ENCODE peak calls at places on chromosomes 2 and 18, in seven cellular contexts. D is uterus, J is spleen, N is stomach, E is GM12878, T is sigmoid colon, Z is transverse colon. R is an unnamed sample.

GRCh38 chr2:657766-658165 is 19.4 kb downstream of the TMEM18 start:
- DNase-seq in D (no peak), J (no peak), N (peak), E (no peak), T (peak), Z (no peak), R (no peak)

GRCh38 chr2:59301466-59302402 is 1060.6 kb upstream of the FANCL start:
- DNase-seq in D (peak), J (no peak), N (peak), E (no peak), T (peak), Z (peak), R (peak)

GRCh38 chr2:37619230-37619956 is 52.0 kb downstream of the CDC42EP3 start:
- DNase-seq in D (no peak), J (no peak), N (no peak), E (no peak), T (no peak), Z (no peak), R (no peak)

GRCh38 chr2:145095641-145096435 is 575.9 kb upstream of the ZEB2 start:
- DNase-seq in D (no peak), J (no peak), N (no peak), E (no peak), T (no peak), Z (no peak), R (no peak)

GRCh38 chr2:24883946-24884345 is 36.1 kb downstream of the ADCY3 start:
- DNase-seq in D (peak), J (no peak), N (no peak), E (no peak), T (no peak), Z (no peak), R (no peak)

GRCh38 chr2:237096911-237097310 is 11.2 kb downstream of the COPS8 start:
- DNase-seq in D (no peak), J (no peak), N (no peak), E (no peak), T (no peak), Z (no peak), R (no peak)

GRCh38 chr2:144426981-144427479 is 92.9 kb downstream of the ZEB2 start:
- DNase-seq in D (no peak), J (no peak), N (no peak), E (no peak), T (no peak), Z (no peak), R (peak)

GRCh38 chr2:40545645-40546044 is 93.8 kb upstream of the SLC8A1 start:
- DNase-seq in D (no peak), J (no peak), N (no peak), E (no peak), T (no peak), Z (no peak), R (no peak)

GRCh38 chr2:2788076-2788475 is 457.0 kb upstream of the MYT1L start:
- DNase-seq in D (no peak), J (no peak), N (no peak), E (no peak), T (no peak), Z (no peak), R (no peak)

GRCh38 chr18:11981633-11982366 is 493 bp downstream of the IMPA2 start:
- DNase-seq in D (peak), J (peak), N (peak), E (no peak), T (peak), Z (peak), R (no peak)

GRCh38 chr2:236014408-236015131 is 153.6 kb downstream of the GBX2 start:
- DNase-seq in D (no peak), J (no peak), N (no peak), E (no peak), T (no peak), Z (no peak), R (no peak)

GRCh38 chr2:138579556-138579955 is 78.0 kb downstream of the SPOPL start:
- DNase-seq in D (no peak), J (no peak), N (no peak), E (no peak), T (no peak), Z (no peak), R (no peak)

GRCh38 chr2:98518106-98518505 is 73.4 kb downstream of the INPP4A start:
- DNase-seq in D (no peak), J (peak), N (no peak), E (no peak), T (peak), Z (peak), R (no peak)

GRCh38 chr18:39795350-39795749 is 2159.7 kb upstream of the PIK3C3 start:
- DNase-seq in D (no peak), J (no peak), N (no peak), E (no peak), T (no peak), Z (no peak), R (no peak)

GRCh38 chr18:47915930-47916329 is 14.5 kb downstream of the SMAD2 start:
- DNase-seq in D (no peak), J (no peak), N (no peak), E (no peak), T (no peak), Z (no peak), R (no peak)

GRCh38 chr2:233422050-233422639 is 67.9 kb downstream of the DGKD start:
- DNase-seq in D (no peak), J (peak), N (peak), E (peak), T (no peak), Z (peak), R (no peak)

GRCh38 chr2:185970148-185970852 is 231.7 kb downstream of the FSIP2 start:
- DNase-seq in D (no peak), J (no peak), N (no peak), E (no peak), T (no peak), Z (peak), R (no peak)

GRCh38 chr18:35610724-35611123 is 29.2 kb downstream of the GALNT1 start:
- DNase-seq in D (no peak), J (no peak), N (no peak), E (no peak), T (no peak), Z (no peak), R (no peak)

GRCh38 chr2:70029814-70030409 is 57.4 kb upstream of the PCBP1 start:
- DNase-seq in D (peak), J (no peak), N (peak), E (no peak), T (peak), Z (peak), R (peak)

GRCh38 chr2:99403524-99403923 is 66.3 kb downstream of the EIF5B start:
- DNase-seq in D (no peak), J (no peak), N (no peak), E (no peak), T (no peak), Z (no peak), R (no peak)

GRCh38 chr2:112073875-112074274 is 18.8 kb downstream of the TMEM87B start:
- DNase-seq in D (no peak), J (no peak), N (no peak), E (no peak), T (no peak), Z (no peak), R (no peak)

GRCh38 chr2:230942371-230942770 is 17.3 kb upstream of the GPR55 start:
- DNase-seq in D (no peak), J (no peak), N (peak), E (no peak), T (no peak), Z (no peak), R (no peak)

GRCh38 chr18:25370391-25370790 is 18.4 kb upstream of the ZNF521 start:
- DNase-seq in D (no peak), J (no peak), N (no peak), E (no peak), T (no peak), Z (no peak), R (no peak)

GRCh38 chr2:31411771-31412170 is 2.8 kb downstream of the XDH start:
- DNase-seq in D (no peak), J (no peak), N (no peak), E (no peak), T (no peak), Z (no peak), R (no peak)

GRCh38 chr2:74548919-74549684 is 4.6 kb downstream of the LOXL3 start:
- DNase-seq in D (no peak), J (peak), N (peak), E (no peak), T (peak), Z (peak), R (peak)
- TF ChIP-seq POLR2A in D (no peak), J (no peak), N (no peak), E (peak), T (no peak), Z (no peak), R (peak)

DNA sequence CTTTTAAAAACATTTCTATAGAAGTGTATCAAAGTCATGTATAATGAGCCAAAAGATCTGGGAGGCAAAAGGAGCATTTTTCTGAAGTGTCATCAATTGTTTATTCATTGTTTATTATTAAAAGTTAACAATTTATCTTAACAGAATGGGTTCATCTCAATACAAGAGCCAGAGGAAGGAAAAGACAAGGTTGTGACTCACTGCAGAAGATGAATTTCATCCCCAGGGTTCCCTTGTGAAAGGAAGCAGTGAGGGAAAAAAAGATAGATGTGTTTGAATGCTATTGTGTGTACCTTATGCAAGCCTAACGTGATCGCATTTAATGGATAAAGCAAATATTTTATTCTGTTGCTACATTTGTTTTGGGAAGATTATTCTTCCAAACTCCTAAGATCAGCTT is 286.3 kb downstream of the PIEZO2 start:
- DNase-seq in D (no peak), J (no peak), N (no peak), E (no peak), T (no peak), Z (no peak), R (no peak)
- TF ChIP-seq POLR2A in D (no peak), J (no peak), N (no peak), E (no peak), T (no peak), Z (no peak), R (no peak)

DNA sequence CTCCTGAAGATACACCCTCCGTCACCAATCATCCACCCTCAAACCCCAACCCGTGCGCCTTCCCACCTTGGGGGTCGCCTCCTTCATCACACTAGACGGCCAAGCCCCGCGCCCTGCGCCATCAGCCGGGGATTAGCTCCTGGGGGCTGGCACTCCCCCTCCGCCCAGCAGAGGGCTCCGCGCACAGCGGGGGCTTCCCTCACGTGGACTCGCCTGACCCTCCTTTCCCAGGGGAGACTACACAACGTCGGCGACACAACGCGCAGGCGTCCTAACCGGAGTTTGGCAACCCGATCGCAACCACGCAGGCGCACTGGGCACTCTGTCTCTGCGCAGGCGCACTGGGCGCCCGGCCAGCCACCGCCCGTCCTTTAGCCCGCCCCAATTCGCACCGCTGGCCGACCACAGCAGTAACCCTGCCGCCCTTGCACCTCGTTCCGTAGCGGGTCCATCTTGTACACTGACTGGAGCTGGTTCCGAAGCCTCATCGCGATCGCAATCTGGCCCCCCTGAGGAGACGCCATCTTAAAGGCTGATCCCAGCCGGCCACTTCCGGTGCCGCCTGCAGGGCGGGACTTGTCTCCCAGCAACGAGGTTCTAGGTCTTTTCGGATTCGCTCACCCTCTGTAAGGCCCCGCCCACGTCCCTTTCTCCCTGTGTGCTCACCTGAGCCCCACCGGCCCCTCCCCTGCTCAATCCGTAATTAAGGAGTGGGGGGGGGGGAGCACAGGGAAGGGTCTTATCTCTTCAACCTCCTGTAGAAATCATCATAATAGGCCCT is at the start of gene PCGF1:
- DNase-seq in D (peak), J (peak), N (peak), E (peak), T (peak), Z (peak), R (peak)
- TF ChIP-seq POLR2A in D (peak), J (no peak), N (no peak), E (peak), T (no peak), Z (peak), R (peak)

GRCh38 chr2:120817136-120817955 is 81.7 kb downstream of the GLI2 start:
- DNase-seq in D (no peak), J (peak), N (no peak), E (no peak), T (no peak), Z (no peak), R (no peak)
- TF ChIP-seq POLR2A in D (no peak), J (no peak), N (no peak), E (no peak), T (no peak), Z (no peak), R (no peak)

GRCh38 chr18:2572892-2573291 is 1.5 kb downstream of the NDC80 start:
- DNase-seq in D (no peak), J (no peak), N (no peak), E (no peak), T (no peak), Z (no peak), R (no peak)

GRCh38 chr18:2572144-2572682 is 856 bp downstream of the NDC80 start:
- DNase-seq in D (no peak), J (no peak), N (no peak), E (no peak), T (no peak), Z (no peak), R (no peak)

GRCh38 chr18:2570772-2571199 is 519 bp downstream of the METTL4 start:
- DNase-seq in D (peak), J (peak), N (peak), E (peak), T (peak), Z (peak), R (peak)

GRCh38 chr18:2569338-2570207 is 1.7 kb downstream of the METTL4 start:
- DNase-seq in D (no peak), J (no peak), N (no peak), E (no peak), T (no peak), Z (no peak), R (no peak)

DNA sequence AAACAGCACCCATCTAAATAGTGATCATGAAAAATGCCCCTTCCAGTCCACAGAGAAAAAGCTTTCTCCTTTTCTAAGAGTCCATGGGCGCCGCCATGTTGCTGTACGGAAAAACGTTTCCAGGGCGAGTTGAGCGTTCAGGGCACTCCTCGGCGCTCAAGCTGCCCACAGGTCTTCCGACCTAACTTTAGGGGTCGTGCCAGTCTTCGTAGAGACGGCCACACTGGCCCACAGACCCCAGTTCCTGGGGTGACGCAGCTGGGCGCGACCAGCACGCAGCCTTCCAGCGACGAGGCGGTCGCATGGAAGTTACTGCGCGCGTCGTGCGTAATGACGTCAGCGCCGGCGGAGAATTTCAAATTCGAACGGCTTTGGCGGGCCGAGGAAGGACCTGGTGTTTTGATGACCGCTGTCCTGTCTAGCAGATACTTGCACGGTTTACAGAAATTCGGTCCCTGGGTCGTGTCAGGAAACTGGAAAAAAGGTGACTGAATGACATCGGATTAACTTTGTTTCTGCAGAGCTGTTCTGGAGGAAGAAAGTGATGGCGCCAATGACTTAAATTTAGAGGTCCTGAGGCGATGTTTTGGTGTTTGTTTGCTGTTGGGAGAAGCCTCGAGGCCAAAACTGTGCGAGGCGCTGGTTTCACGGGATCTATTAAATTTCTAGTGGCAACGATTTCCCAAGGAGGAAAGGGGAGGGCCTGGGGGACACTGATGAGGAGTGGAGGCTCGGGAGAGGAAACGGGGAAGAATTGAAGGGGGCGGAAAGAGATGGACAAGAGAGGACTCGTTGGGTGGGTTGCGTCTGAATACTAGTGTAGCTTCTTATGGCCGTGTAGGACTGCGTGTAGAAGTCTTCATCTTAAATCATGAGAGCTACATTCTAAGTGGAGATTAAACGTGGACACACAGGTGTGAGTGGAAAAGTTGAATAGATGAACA is at the start of the genes METTL4 and NDC80:
- DNase-seq in D (peak), J (peak), N (peak), E (peak), T (peak), Z (peak), R (peak)
- TF ChIP-seq POLR2A in D (no peak), J (no peak), N (no peak), E (peak), T (no peak), Z (peak), R (peak)

GRCh38 chr2:8676191-8676914 is 5.5 kb upstream of the ID2 start:
- DNase-seq in D (peak), J (peak), N (peak), E (no peak), T (peak), Z (peak), R (no peak)
- TF ChIP-seq POLR2A in D (peak), J (no peak), N (no peak), E (no peak), T (peak), Z (peak), R (no peak)

GRCh38 chr18:63099848-63100625 is 219.5 kb downstream of the BCL2 start:
- DNase-seq in D (no peak), J (peak), N (no peak), E (peak), T (no peak), Z (peak), R (no peak)
- TF ChIP-seq POLR2A in D (no peak), J (no peak), N (no peak), E (no peak), T (no peak), Z (peak), R (no peak)

GRCh38 chr2:160063895-160064577 is 1.6 kb upstream of the PLA2R1 start:
- DNase-seq in D (no peak), J (no peak), N (no peak), E (no peak), T (no peak), Z (no peak), R (no peak)

GRCh38 chr2:160063266-160063665 is 851 bp upstream of the PLA2R1 start:
- DNase-seq in D (no peak), J (no peak), N (no peak), E (no peak), T (no peak), Z (no peak), R (no peak)

GRCh38 chr2:160061533-160062282 is 707 bp downstream of the PLA2R1 start:
- DNase-seq in D (peak), J (peak), N (no peak), E (no peak), T (peak), Z (no peak), R (no peak)

GRCh38 chr2:160060297-160060696 is 2.1 kb downstream of the PLA2R1 start:
- DNase-seq in D (no peak), J (no peak), N (no peak), E (no peak), T (no peak), Z (no peak), R (no peak)

GRCh38 chr2:160062283-160063005 is at the start of gene PLA2R1:
- DNase-seq in D (peak), J (peak), N (peak), E (no peak), T (peak), Z (peak), R (peak)
- TF ChIP-seq POLR2A in D (no peak), J (no peak), N (no peak), E (no peak), T (no peak), Z (peak), R (no peak)

R was measured in H54.